ENCODE peak calls at places on chromosomes 5 and 9, in five cellular contexts. One of them, this sample, is unnamed.

GRCh38 chr5:128264567-128264966 is 181.0 kb downstream of the SLC12A2 start:
- DNase-seq in H1: no peak
- DNase-seq in NT2/D1: no peak
- DNase-seq in HepG2: no peak
- DNase-seq in GM12878: no peak
- DNase-seq in this sample: no peak

GRCh38 chr9:16385590-16386578 is 484.6 kb downstream of the BNC2 start:
- DNase-seq in H1: no peak
- DNase-seq in NT2/D1: no peak
- DNase-seq in HepG2: no peak
- DNase-seq in GM12878: no peak
- DNase-seq in this sample: no peak

GRCh38 chr5:82673460-82673859 is 395.3 kb upstream of the RPS23 start:
- DNase-seq in H1: no peak
- DNase-seq in NT2/D1: no peak
- DNase-seq in HepG2: no peak
- DNase-seq in GM12878: no peak
- DNase-seq in this sample: no peak

GRCh38 chr9:137459601-137460362 is 648 bp upstream of the NSMF start:
- DNase-seq in H1: no peak
- DNase-seq in NT2/D1: no peak
- DNase-seq in HepG2: no peak
- DNase-seq in GM12878: no peak
- DNase-seq in this sample: no peak

GRCh38 chr9:75282047-75282446 is 193.7 kb downstream of the OSTF1 start:
- DNase-seq in H1: no peak
- DNase-seq in NT2/D1: no peak
- DNase-seq in HepG2: no peak
- DNase-seq in GM12878: no peak
- DNase-seq in this sample: no peak

GRCh38 chr9:108569624-108570023 is 286.2 kb downstream of the ACTL7B start:
- DNase-seq in H1: no peak
- DNase-seq in NT2/D1: no peak
- DNase-seq in HepG2: no peak
- DNase-seq in GM12878: no peak
- DNase-seq in this sample: no peak

GRCh38 chr9:132973713-132974112 is 4.8 kb upstream of the GFI1B start:
- DNase-seq in H1: no peak
- DNase-seq in NT2/D1: no peak
- DNase-seq in HepG2: no peak
- DNase-seq in GM12878: no peak
- DNase-seq in this sample: no peak

GRCh38 chr5:109416882-109417281 is 7.1 kb upstream of the PJA2 start:
- DNase-seq in H1: no peak
- DNase-seq in NT2/D1: no peak
- DNase-seq in HepG2: no peak
- DNase-seq in GM12878: no peak
- DNase-seq in this sample: no peak

DNA sequence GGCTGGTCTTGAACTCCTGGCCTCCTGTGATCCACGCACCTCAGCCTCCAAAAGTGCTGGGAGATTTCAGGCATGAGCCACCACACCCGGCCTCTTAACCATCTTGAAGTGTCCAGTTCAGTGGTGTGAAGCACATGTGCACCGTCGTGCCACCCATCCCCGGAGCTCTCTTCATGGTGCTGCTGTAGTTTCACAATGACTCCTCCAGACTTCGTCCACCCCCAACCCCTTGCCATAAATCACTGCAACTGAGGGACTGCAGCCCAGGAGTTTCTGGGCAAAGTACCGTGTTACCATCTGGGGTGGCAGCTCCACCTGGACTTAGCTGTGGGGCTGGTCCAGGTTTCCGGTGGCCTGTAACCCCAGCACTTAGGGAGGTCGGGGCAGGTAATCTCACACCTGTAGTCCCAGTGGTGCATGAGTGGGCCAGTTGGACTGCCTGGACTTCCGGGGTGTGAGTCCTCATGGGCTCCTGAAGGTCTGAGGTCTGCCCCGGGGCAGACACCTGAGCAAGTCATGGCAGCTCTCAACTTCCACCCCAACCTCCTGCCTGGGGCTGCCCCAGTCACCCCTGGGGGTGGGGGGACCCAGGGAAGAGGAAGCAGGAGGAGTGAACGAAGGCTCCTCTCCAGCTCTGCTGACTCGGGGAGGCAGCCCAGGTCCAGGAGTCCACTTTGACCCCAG is 6.6 kb upstream of the N4BP3 start:
- DNase-seq in H1: no peak
- DNase-seq in NT2/D1: no peak
- DNase-seq in HepG2: no peak
- DNase-seq in GM12878: no peak
- DNase-seq in this sample: no peak
- TF ChIP-seq SUZ12 in H1: no peak
- TF ChIP-seq SUZ12 in NT2/D1: no peak
- TF ChIP-seq SUZ12 in HepG2: no peak
- TF ChIP-seq SUZ12 in GM12878: no peak
- TF ChIP-seq SUZ12 in this sample: no peak

GRCh38 chr5:178249191-178249989 is 16.8 kb upstream of the PHYKPL start:
- DNase-seq in H1: no peak
- DNase-seq in NT2/D1: no peak
- DNase-seq in HepG2: no peak
- DNase-seq in GM12878: no peak
- DNase-seq in this sample: no peak
- TF ChIP-seq SUZ12 in H1: no peak
- TF ChIP-seq SUZ12 in NT2/D1: no peak
- TF ChIP-seq SUZ12 in HepG2: no peak
- TF ChIP-seq SUZ12 in GM12878: no peak
- TF ChIP-seq SUZ12 in this sample: no peak

DNA sequence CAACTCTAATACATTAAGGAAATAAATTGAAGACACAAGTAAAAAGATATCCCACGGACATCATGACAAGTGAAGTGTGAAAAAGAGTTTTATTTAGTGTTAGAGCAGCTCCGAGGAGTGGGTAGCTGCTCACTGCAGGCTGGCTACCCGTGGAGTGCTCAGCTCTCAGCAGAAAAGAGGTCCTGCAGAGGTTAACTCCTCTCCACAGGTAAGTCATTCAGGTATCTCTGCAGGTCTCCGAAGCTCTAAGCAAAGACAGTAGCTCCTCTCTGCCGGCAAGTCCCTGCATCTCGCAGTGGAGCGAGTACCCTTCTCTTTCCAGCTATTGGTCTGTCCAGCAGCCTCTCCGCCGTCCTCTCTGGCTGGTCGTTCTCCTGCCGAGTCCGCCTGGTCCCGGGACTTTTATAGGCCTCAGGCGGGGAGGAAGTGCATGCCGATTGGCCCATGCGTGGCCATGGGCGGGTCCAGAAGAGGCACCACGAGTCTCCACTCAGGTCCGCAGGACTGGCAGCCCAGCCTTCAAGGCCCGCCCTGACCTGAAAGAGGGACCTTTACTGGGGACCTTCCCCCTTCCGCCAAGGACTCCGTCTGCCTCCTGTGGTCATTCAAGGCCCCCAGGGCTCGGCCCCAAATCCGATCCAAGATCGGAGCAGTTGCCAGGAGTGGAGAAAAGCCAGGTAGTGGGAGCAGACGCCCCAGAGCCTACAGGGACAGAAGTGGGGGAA is 29.9 kb downstream of the BTNL9 start:
- DNase-seq in H1: peak
- DNase-seq in NT2/D1: no peak
- DNase-seq in HepG2: no peak
- DNase-seq in GM12878: no peak
- DNase-seq in this sample: no peak
- TF ChIP-seq SUZ12 in H1: no peak
- TF ChIP-seq SUZ12 in NT2/D1: no peak
- TF ChIP-seq SUZ12 in HepG2: no peak
- TF ChIP-seq SUZ12 in GM12878: no peak
- TF ChIP-seq SUZ12 in this sample: no peak

GRCh38 chr9:35844628-35845301 is 15.7 kb downstream of the TMEM8B start:
- DNase-seq in H1: no peak
- DNase-seq in NT2/D1: no peak
- DNase-seq in HepG2: no peak
- DNase-seq in GM12878: peak
- DNase-seq in this sample: no peak
- TF ChIP-seq SUZ12 in H1: no peak
- TF ChIP-seq SUZ12 in NT2/D1: no peak
- TF ChIP-seq SUZ12 in HepG2: no peak
- TF ChIP-seq SUZ12 in GM12878: no peak
- TF ChIP-seq SUZ12 in this sample: no peak

GRCh38 chr5:36712719-36713118 is 106.3 kb downstream of the SLC1A3 start:
- DNase-seq in H1: no peak
- DNase-seq in NT2/D1: no peak
- DNase-seq in HepG2: no peak
- DNase-seq in GM12878: no peak
- DNase-seq in this sample: no peak
- TF ChIP-seq SUZ12 in H1: no peak
- TF ChIP-seq SUZ12 in NT2/D1: no peak
- TF ChIP-seq SUZ12 in HepG2: no peak
- TF ChIP-seq SUZ12 in GM12878: no peak
- TF ChIP-seq SUZ12 in this sample: no peak